ENCODE peak calls at places on chromosomes 6 and 20, in nine cellular contexts. M, S, Z, K, O, T, W, G and E are unnamed samples.

GRCh38 chr20:59153355-59153681 is 10.3 kb upstream of the ZNF831 start:
- DNase-seq in M (no peak), S (no peak), Z (no peak), K (no peak), O (no peak), T (no peak), W (peak; percentile 70), G (no peak), E (peak; percentile 53)

GRCh38 chr6:108737594-108738546 is 110.4 kb upstream of the ARMC2 start:
- DNase-seq in M (peak; percentile 93), S (no peak), Z (peak; percentile 48), K (peak; percentile 43), O (no peak), T (no peak), W (peak; percentile 77), G (peak; percentile 57), E (no peak)

GRCh38 chr6:39078695-39079094 is 30.1 kb downstream of the GLP1R start:
- DNase-seq in M (no peak), S (no peak), Z (no peak), K (no peak), O (no peak), T (no peak), W (no peak), G (no peak), E (no peak)

GRCh38 chr20:46512943-46513844 is at the start of gene ZNF334:
- DNase-seq in M (peak; percentile 42), S (no peak), Z (peak; percentile 62), K (no peak), O (peak; percentile 94), T (peak; percentile 69), W (peak; percentile 76), G (peak; percentile 28), E (peak; percentile 72)

GRCh38 chr6:19719691-19720127 is 117.5 kb upstream of the ID4 start:
- DNase-seq in M (no peak), S (no peak), Z (no peak), K (no peak), O (peak; percentile 15), T (no peak), W (no peak), G (no peak), E (no peak)

GRCh38 chr6:54255881-54256280 is 52.4 kb upstream of the TINAG start:
- DNase-seq in M (no peak), S (no peak), Z (no peak), K (no peak), O (no peak), T (no peak), W (no peak), G (no peak), E (no peak)

GRCh38 chr6:686528-686927 is 6.4 kb downstream of the EXOC2 start:
- DNase-seq in M (peak; percentile 48), S (no peak), Z (no peak), K (no peak), O (no peak), T (peak; percentile 42), W (no peak), G (no peak), E (no peak)

GRCh38 chr6:87277123-87277522 is 45.3 kb upstream of the SMIM8 start:
- DNase-seq in M (peak; percentile 55), S (no peak), Z (no peak), K (no peak), O (peak; percentile 18), T (peak; percentile 22), W (no peak), G (no peak), E (no peak)

GRCh38 chr6:98880486-98880885 is 46.1 kb downstream of the POU3F2 start:
- DNase-seq in M (no peak), S (no peak), Z (no peak), K (no peak), O (no peak), T (no peak), W (no peak), G (no peak), E (no peak)

GRCh38 chr6:151041686-151042085 is 176.2 kb downstream of the MTHFD1L start:
- DNase-seq in M (no peak), S (no peak), Z (no peak), K (no peak), O (no peak), T (no peak), W (no peak), G (no peak), E (no peak)

GRCh38 chr6:151043944-151044343 is 178.4 kb downstream of the MTHFD1L start:
- DNase-seq in M (no peak), S (no peak), Z (no peak), K (no peak), O (no peak), T (no peak), W (no peak), G (no peak), E (no peak)

GRCh38 chr6:151044465-151045441 is 179.3 kb downstream of the MTHFD1L start:
- DNase-seq in M (no peak), S (no peak), Z (peak; percentile 93), K (peak; percentile 49), O (peak; percentile 38), T (peak; percentile 93), W (peak; percentile 91), G (peak; percentile 87), E (peak; percentile 81)
- H3K4me3 ChIP-seq in M (no peak overlapping the region), S (peak overlapping the region; percentile 33), Z (no peak overlapping the region), K (no peak overlapping the region), O (no peak overlapping the region), T (no peak overlapping the region), W (peak overlapping the region; percentile 32), G (no peak overlapping the region), E (peak overlapping the region; percentile 4)

GRCh38 chr6:4295058-4295788 is 159.8 kb upstream of the ECI2 start:
- DNase-seq in M (no peak), S (peak; percentile 88), Z (no peak), K (no peak), O (no peak), T (no peak), W (no peak), G (no peak), E (no peak)

GRCh38 chr6:4294636-4295035 is 159.3 kb upstream of the ECI2 start:
- DNase-seq in M (no peak), S (no peak), Z (no peak), K (no peak), O (no peak), T (no peak), W (no peak), G (no peak), E (no peak)

GRCh38 chr6:4289770-4290320 is 154.5 kb upstream of the ECI2 start:
- DNase-seq in M (no peak), S (peak; percentile 50), Z (no peak), K (no peak), O (no peak), T (no peak), W (no peak), G (no peak), E (no peak)

GRCh38 chr6:4287811-4288244 is 152.5 kb upstream of the ECI2 start:
- DNase-seq in M (no peak), S (peak; percentile 90), Z (no peak), K (no peak), O (peak; percentile 21), T (no peak), W (no peak), G (peak; percentile 27), E (no peak)

DNA sequence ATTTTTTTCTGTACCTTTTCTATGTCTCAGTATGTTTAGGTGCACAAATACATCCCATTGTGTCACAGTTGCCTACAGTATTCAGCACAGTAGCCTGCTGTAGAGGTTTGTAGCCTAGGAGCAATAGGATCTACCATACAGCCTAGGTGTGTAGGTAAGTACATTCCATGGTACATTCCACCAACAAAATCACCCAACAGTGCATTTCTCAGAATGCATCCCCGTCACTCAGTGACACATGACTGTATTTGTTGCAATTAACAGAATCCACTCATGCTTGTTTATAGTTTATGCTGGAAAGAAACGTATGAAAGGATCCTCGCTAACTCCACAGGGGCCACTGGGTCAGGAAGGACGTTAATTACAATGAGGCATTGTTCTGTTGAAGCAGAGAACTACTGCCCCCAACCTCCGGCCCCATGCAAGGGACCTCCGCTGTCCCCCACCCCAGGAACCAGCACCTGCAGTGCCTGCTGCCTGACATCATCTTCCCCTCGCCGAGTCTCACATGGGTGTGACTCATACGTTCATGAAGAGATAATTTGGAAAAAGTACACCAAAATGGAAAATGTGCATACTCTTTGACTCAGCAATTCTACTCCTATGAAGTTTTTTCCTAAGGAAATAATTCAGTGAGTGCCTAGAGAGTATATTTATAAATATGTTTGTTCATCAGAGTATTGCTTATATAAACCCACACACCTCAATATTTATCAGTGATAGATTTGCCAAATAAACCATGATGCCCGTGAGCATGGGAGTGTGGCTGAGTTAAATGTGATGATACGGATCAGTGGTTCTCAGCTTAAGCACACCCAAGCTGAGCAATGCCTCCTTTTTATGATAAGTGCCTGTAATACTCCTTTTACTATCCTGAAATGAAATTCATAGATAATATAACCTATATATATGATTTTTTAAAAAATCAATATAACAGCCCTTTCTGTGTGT is 156.4 kb upstream of the ECI2 start:
- DNase-seq in M (peak; percentile 64), S (peak; percentile 60), Z (no peak), K (no peak), O (no peak), T (peak; percentile 20), W (no peak), G (no peak), E (no peak)
- TF ChIP-seq EP300 in M (peak; percentile 76), S (no peak), Z (no peak), K (no peak), O (no peak), T (no peak), W (no peak), G (no peak), E (no peak)

DNA sequence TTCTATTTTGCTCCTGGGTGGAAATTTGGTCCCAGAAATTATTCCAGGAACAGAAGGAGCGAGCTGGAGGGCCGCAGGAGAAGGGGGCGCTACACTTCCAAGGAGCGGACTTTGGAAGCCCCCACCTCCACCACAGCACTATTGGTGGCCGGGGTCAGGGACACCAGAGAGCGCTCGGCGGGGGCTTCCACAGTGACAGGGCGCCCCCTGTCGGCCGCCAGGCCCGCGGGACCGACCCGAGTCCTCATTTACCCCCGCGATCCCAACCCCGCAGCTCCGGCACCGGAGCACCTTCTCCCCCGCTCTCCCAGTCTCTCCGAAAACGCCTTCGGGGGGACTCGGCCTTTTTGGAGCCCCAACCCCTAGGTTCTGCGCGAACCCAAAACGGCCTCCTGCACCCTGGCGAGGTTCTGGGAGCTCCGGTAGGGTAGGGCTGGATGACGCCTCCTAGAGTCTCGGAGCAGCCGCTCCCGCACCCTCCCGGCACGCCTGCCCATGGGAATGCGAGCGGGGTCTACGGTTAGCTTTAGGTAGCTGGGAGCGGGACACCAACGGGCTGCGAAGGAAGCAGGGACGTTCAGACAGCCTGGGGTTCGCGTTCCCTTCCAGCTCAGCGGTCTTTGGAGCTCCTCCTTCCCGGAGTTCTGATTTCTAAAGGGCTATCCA is 2.4 kb upstream of the FOXA2 start:
- DNase-seq in M (peak; percentile 62), S (no peak), Z (peak; percentile 79), K (peak; percentile 83), O (peak; percentile 74), T (peak; percentile 56), W (no peak), G (peak; percentile 73), E (no peak)
- H3K4me3 ChIP-seq in M (peak overlapping the region; percentile 26), S (no peak overlapping the region), Z (peak overlapping the region; percentile 47), K (peak overlapping the region; percentile 54), O (no peak overlapping the region), T (peak overlapping the region; percentile 58), W (no peak overlapping the region), G (no peak overlapping the region), E (no peak overlapping the region)

DNA sequence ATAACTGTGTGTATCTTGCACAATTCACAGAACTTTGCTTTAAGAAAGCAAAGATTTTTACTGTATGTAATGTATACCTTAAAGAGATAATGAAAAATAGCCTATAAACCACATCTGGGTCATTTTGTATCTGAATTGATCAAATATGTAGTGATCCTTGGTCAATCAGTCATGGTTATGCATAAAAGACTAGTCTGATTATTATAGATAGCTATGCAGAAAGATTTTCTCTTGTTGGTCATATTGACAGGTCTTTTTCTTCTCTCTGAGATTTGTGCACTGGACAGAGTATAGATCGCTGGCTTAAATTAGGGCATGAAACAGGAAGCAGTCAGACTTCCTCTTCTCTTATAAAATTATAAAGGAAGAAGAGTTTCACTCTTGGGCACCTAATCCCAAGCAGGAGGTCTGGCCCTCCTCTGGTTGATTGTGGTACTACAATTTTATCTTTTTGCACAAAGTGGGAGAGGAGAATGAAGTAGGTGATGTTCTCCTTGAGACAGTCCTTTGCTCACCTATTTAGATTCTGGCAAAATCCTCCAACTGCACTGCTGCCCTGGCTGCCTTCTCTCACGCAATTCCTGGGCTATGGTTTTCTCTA is 380.9 kb upstream of the RGS17 start:
- DNase-seq in M (peak; percentile 28), S (no peak), Z (no peak), K (peak; percentile 6), O (peak; percentile 9), T (peak; percentile 29), W (no peak), G (no peak), E (no peak)
- TF ChIP-seq EP300 in M (no peak), S (no peak), Z (no peak), K (no peak), O (no peak), T (no peak), W (no peak), G (no peak), E (no peak)